ENCODE peak calls at places on chromosomes 7 and 10, in four cellular contexts. Z is GM12878, J is K562, R is GM12891. A is an unnamed sample.

GRCh38 chr7:76294344-76295024 is 8.0 kb upstream of the HSPB1 start:
- DNase-seq in Z (no peak), J (peak), R (no peak), A (peak)

GRCh38 chr10:30744124-30744523 is 114.6 kb upstream of the LYZL2 start:
- DNase-seq in Z (no peak), J (no peak), R (no peak), A (no peak)

GRCh38 chr7:70668606-70669358 is 463.2 kb upstream of the GALNT17 start:
- DNase-seq in Z (peak), J (no peak), R (no peak), A (no peak)

GRCh38 chr7:27221201-27221797 is 21.3 kb upstream of the EVX1 start:
- DNase-seq in Z (no peak), J (no peak), R (no peak), A (no peak)

GRCh38 chr7:152173372-152174070 is 148.0 kb downstream of the GALNT11 start:
- DNase-seq in Z (no peak), J (no peak), R (no peak), A (no peak)

GRCh38 chr10:3780766-3781457 is 4.1 kb downstream of the KLF6 start:
- DNase-seq in Z (no peak), J (no peak), R (no peak), A (no peak)

GRCh38 chr10:3623746-3624145 is 161.3 kb downstream of the KLF6 start:
- DNase-seq in Z (peak), J (no peak), R (no peak), A (no peak)

GRCh38 chr7:122143376-122143750 is 686 bp downstream of the AASS start:
- DNase-seq in Z (no peak), J (no peak), R (no peak), A (no peak)

GRCh38 chr7:79692015-79692414 is 238.5 kb upstream of the MAGI2 start:
- DNase-seq in Z (no peak), J (no peak), R (no peak), A (no peak)

GRCh38 chr10:22684707-22685106 is 29.7 kb downstream of the PIP4K2A start:
- DNase-seq in Z (no peak), J (peak), R (no peak), A (no peak)

GRCh38 chr7:47195641-47196040 is 386.3 kb downstream of the TNS3 start:
- DNase-seq in Z (no peak), J (peak), R (no peak), A (no peak)

GRCh38 chr10:79061441-79062315 is 7.1 kb upstream of the ZMIZ1 start:
- DNase-seq in Z (no peak), J (no peak), R (no peak), A (no peak)

GRCh38 chr7:118152149-118152548 is 31.8 kb upstream of the LSM8 start:
- DNase-seq in Z (no peak), J (no peak), R (no peak), A (no peak)

GRCh38 chr7:20784311-20785210 is 2.1 kb downstream of the SP8 start:
- DNase-seq in Z (no peak), J (no peak), R (no peak), A (no peak)

GRCh38 chr7:13988765-13989137 is 715 bp downstream of the ETV1 start:
- DNase-seq in Z (no peak), J (peak), R (no peak), A (no peak)

GRCh38 chr7:135620447-135620846 is 41.9 kb upstream of the STMP1 start:
- DNase-seq in Z (no peak), J (no peak), R (no peak), A (no peak)

GRCh38 chr7:131108212-131108980 is 219.3 kb upstream of the MKLN1 start:
- DNase-seq in Z (no peak), J (peak), R (no peak), A (no peak)

GRCh38 chr10:70715853-70716795 is 43.8 kb downstream of the ADAMTS14 start:
- DNase-seq in Z (peak), J (peak), R (no peak), A (peak)

GRCh38 chr7:128860158-128861073 is 2.2 kb upstream of the ATP6V1F start:
- DNase-seq in Z (no peak), J (peak), R (no peak), A (no peak)

GRCh38 chr10:110446954-110447608 is 50.6 kb upstream of the DUSP5 start:
- DNase-seq in Z (no peak), J (peak), R (no peak), A (peak)

GRCh38 chr7:128217030-128217805 is 23.9 kb upstream of the LEP start:
- DNase-seq in Z (no peak), J (peak), R (no peak), A (peak)

GRCh38 chr10:69644658-69645295 is 14.7 kb downstream of the FAM241B start:
- DNase-seq in Z (no peak), J (peak), R (peak), A (peak)

GRCh38 chr7:96344236-96344635 is 22.3 kb upstream of the SLC25A13 start:
- DNase-seq in Z (no peak), J (no peak), R (no peak), A (no peak)

GRCh38 chr10:75525646-75526045 is 94.2 kb downstream of the LRMDA start:
- DNase-seq in Z (no peak), J (no peak), R (no peak), A (no peak)

GRCh38 chr10:3081383-3081981 is 14.1 kb downstream of the PFKP start:
- DNase-seq in Z (no peak), J (no peak), R (no peak), A (no peak)

GRCh38 chr10:114043532-114044250 is at the start of gene ADRB1:
- DNase-seq in Z (peak), J (peak), R (peak), A (peak)

GRCh38 chr10:84432891-84433290 is 104.5 kb downstream of the CCSER2 start:
- DNase-seq in Z (no peak), J (no peak), R (no peak), A (no peak)

GRCh38 chr10:1651280-1651975 is 85.9 kb downstream of the ADARB2 start:
- DNase-seq in Z (no peak), J (no peak), R (no peak), A (no peak)

GRCh38 chr7:115499966-115500365 is 530.6 kb downstream of the TFEC start:
- DNase-seq in Z (no peak), J (no peak), R (no peak), A (no peak)

GRCh38 chr10:17923728-17924127 is 28.0 kb upstream of the SLC39A12 start:
- DNase-seq in Z (no peak), J (no peak), R (no peak), A (no peak)

GRCh38 chr10:46077141-46077554 is 31.1 kb upstream of the MSMB start:
- DNase-seq in Z (no peak), J (no peak), R (no peak), A (peak)

GRCh38 chr7:95011156-95011928 is 103.9 kb downstream of the PPP1R9A start:
- DNase-seq in Z (no peak), J (no peak), R (no peak), A (no peak)

GRCh38 chr7:19305698-19306097 is 160.5 kb upstream of the FERD3L start:
- DNase-seq in Z (no peak), J (no peak), R (no peak), A (no peak)

GRCh38 chr7:133354546-133355324 is 101.9 kb downstream of the EXOC4 start:
- DNase-seq in Z (no peak), J (no peak), R (no peak), A (no peak)

GRCh38 chr7:70665997-70666396 is 465.9 kb upstream of the GALNT17 start:
- DNase-seq in Z (no peak), J (no peak), R (no peak), A (no peak)

GRCh38 chr7:51139796-51140195 is 176.8 kb downstream of the COBL start:
- DNase-seq in Z (no peak), J (no peak), R (no peak), A (no peak)

GRCh38 chr7:80453699-80454340 is 58.0 kb downstream of the GNAT3 start:
- DNase-seq in Z (no peak), J (peak), R (no peak), A (no peak)

GRCh38 chr7:145016068-145016467 is 180.2 kb upstream of the TPK1 start:
- DNase-seq in Z (no peak), J (no peak), R (no peak), A (no peak)
- TF ChIP-seq SPI1 in Z (no peak), J (no peak), R (no peak), A (no peak)

DNA sequence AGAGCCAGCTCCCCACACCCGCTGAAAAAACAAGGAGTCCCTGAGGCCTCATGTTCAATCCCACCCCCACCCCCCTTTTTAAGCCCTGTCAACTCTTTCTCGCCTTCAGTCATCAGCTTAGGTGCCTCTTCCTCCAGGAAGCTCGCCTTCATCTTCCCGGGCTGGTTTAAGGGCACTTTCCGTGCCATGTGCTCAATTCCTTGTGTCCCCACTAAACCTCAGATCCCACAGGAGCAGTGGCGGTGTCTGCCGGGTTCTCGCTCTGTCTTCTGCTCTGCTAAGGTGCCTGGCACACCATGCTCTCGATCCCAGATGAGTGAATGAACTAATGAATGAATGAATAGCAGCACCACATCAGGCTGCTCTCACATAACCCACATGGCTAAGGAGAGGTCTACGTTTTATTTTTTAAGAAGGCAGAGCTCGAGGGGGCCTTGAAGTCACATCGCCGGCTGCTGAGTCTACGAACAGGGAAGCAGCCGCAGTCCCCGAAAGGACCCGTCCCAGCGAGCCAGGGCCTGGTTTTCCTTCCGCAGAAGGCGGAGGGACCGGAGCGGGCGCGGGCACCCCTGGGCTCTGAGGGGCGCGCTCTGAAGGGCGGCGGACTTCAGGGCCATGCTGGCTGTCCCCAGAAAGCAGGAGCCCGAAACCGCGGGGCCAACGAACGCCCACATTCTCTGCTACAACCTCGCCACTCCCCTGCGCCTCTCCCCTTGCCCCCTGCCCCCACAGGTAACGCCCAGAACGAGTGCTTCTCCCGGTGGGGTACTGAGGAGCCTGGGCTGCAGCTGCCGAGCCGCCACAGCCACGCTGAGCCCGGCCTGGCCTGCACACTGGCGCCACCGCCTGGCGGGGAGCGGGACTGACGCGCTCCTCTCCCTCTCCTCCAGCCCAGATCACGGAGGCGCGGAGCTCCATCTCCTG is 73.4 kb upstream of the KCNMA1 start:
- DNase-seq in Z (no peak), J (peak), R (peak), A (peak)
- TF ChIP-seq SPI1 in Z (no peak), J (no peak), R (no peak), A (no peak)

DNA sequence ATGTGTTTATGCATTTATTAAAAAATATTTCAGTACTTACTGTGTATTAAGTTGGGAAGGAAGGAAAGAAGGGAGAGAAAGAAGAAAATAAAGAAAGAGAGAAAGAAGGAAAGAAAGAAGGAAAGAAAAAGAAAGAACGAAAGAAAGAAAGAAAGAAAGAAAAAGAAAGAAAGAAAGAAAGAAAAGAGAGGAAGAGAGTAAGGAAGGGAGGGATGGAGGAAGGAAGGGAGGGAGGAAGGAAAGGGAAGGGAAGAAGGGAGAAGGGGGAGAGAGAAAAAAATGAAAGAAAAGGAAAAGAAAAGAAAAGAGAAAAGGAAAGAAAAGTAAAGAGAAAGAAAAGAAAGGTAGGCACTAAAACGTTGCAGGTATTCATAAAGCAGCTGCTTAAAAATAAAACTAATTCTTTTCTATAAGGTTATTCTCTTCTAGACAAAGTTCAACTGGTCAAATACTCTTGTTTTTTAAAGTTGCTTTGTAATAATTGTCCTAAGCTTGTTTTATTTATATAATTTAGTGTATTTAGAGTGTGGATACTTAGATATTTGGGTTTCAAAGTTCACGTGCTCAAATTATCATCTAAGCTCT is 703.3 kb upstream of the LRRTM3 start:
- DNase-seq in Z (no peak), J (no peak), R (no peak), A (no peak)
- TF ChIP-seq SPI1 in Z (no peak), J (no peak), R (no peak), A (no peak)

GRCh38 chr7:12890586-12890985 is 203.2 kb downstream of the ARL4A start:
- DNase-seq in Z (no peak), J (no peak), R (no peak), A (no peak)
- TF ChIP-seq SPI1 in Z (no peak), J (no peak), R (no peak), A (no peak)

DNA sequence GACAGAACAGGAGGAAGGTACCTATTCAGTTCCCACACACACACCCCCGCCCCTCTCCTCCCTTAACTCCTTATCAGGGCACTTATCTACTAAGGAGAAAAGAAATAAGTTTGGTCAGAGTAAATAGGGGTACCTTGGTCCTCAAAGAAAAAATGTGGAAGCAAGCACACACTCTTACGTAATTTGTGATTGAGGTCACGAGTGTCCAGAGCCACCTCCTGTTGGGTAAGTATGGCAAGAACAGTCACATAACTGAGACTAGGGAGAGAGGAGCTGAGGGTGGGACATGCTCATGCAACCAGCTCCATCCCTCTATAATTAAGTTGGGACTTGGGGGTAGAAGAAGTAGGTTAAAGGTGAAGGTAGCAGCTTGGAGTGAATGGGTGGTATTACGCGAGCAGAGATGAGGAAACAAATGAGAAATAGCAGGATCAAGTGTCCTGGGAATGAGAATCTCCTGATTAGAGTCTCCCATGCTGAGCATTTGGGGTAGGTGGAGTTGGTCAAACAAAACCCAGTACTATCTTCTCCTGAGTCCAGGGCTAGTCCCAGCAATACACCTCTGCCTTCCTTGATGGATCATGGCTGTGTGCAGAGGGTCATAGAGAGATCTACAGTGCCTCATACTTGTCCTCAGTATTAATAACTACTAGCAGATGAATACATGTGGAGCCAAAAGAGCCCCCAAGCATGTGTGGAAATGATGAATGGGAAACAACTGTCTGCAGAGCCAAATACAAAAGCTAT is 77.1 kb downstream of the GSAP start:
- DNase-seq in Z (no peak), J (no peak), R (no peak), A (peak)
- TF ChIP-seq SPI1 in Z (no peak), J (no peak), R (no peak), A (no peak)

GRCh38 chr10:86711957-86712708 is 43.8 kb downstream of the LDB3 start:
- DNase-seq in Z (peak), J (no peak), R (peak), A (no peak)
- TF ChIP-seq SPI1 in Z (peak), J (no peak), R (peak), A (no peak)

GRCh38 chr7:66869660-66870450 is 51.2 kb upstream of the TMEM248 start:
- DNase-seq in Z (no peak), J (peak), R (no peak), A (no peak)
- TF ChIP-seq SPI1 in Z (no peak), J (no peak), R (no peak), A (no peak)

GRCh38 chr7:28767356-28767755 is 190.8 kb downstream of the TRIL start:
- DNase-seq in Z (no peak), J (no peak), R (no peak), A (no peak)
- TF ChIP-seq SPI1 in Z (no peak), J (no peak), R (no peak), A (no peak)

A was measured in HL-60.